ENCODE peak calls at places on chromosomes 6 and 20, in five cellular contexts. Z, O, P, A and U are unnamed samples.

GRCh38 chr6:130105996-130106704 is 87.8 kb downstream of the L3MBTL3 start:
- DNase-seq in A (no peak), Z (no peak), O (no peak), P (no peak), U (no peak)

GRCh38 chr20:38261054-38261390 is 487 bp upstream of the KIAA1755 start:
- DNase-seq in A (no peak), O (no peak), P (no peak), Z (no peak), U (no peak)

GRCh38 chr20:8151371-8151770 is 19.3 kb downstream of the PLCB1 start:
- DNase-seq in A (no peak), Z (peak), O (peak), P (no peak), U (peak)

GRCh38 chr6:158008894-158009891 is 27.5 kb downstream of the SYNJ2 start:
- DNase-seq in Z (peak), P (peak), A (no peak), O (peak), U (peak)

GRCh38 chr6:150290429-150290828 is 78.4 kb upstream of the IYD start:
- DNase-seq in O (peak), Z (peak), P (no peak), A (no peak), U (peak)

GRCh38 chr6:12474167-12475140 is 184.3 kb downstream of the EDN1 start:
- DNase-seq in Z (peak), A (no peak), P (no peak), O (peak), U (peak)

GRCh38 chr6:40948598-40948997 is 90.4 kb downstream of the UNC5CL start:
- DNase-seq in A (no peak), O (no peak), Z (peak), P (no peak), U (peak)

GRCh38 chr6:54118117-54118516 is 6.9 kb downstream of the MLIP start:
- DNase-seq in Z (no peak), A (no peak), O (no peak), P (no peak), U (no peak)

GRCh38 chr6:87393026-87393622 is 14.6 kb upstream of the CFAP206 start:
- DNase-seq in O (peak), P (peak), Z (peak), A (no peak), U (peak)

GRCh38 chr20:62051166-62051900 is 14.3 kb downstream of the TAF4 start:
- DNase-seq in Z (no peak), P (no peak), A (no peak), O (no peak), U (no peak)

GRCh38 chr6:111829581-111829980 is 43.7 kb downstream of the FYN start:
- DNase-seq in P (no peak), A (no peak), Z (no peak), O (no peak), U (no peak)

GRCh38 chr6:32153252-32153834 is 598 bp upstream of the PPT2 start:
- DNase-seq in P (no peak), A (no peak), O (peak), Z (peak), U (peak)

GRCh38 chr6:152298055-152298647 is 339.0 kb downstream of the SYNE1 start:
- DNase-seq in O (no peak), A (no peak), P (no peak), Z (no peak), U (no peak)

GRCh38 chr6:126253421-126253820 is 86.5 kb upstream of the CENPW start:
- DNase-seq in A (no peak), Z (no peak), P (no peak), O (no peak), U (no peak)

GRCh38 chr20:35001596-35002362 is 46.1 kb downstream of the MYH7B start:
- DNase-seq in P (no peak), O (no peak), A (no peak), Z (no peak), U (no peak)

GRCh38 chr6:155521719-155522118 is 66.1 kb upstream of the NOX3 start:
- DNase-seq in P (no peak), Z (peak), O (peak), A (no peak), U (no peak)

GRCh38 chr6:45323656-45324224 is 4.4 kb upstream of the RUNX2 start:
- DNase-seq in Z (no peak), O (no peak), P (no peak), A (no peak), U (no peak)

GRCh38 chr6:116971959-116972358 is 94.9 kb downstream of the RFX6 start:
- DNase-seq in A (no peak), Z (peak), O (peak), P (no peak), U (peak)